ENCODE peak calls at places on chromosomes 16 and 17, in four cellular contexts. One of them, this sample, is unnamed.
A peak's percentile ranks its signal among the peaks of the same experiment; 100 is the strongest.

GRCh38 chr17:28737316-28737715 is 6.5 kb upstream of the TRAF4 start:
- DNase-seq in left ventricle myocardium inferior: no peak
- DNase-seq in uterus: no peak
- DNase-seq in thoracic aorta: no peak
- DNase-seq in this sample: no peak

GRCh38 chr17:17313350-17313991 is 10.3 kb downstream of the NT5M start:
- DNase-seq in uterus: no peak
- DNase-seq in left ventricle myocardium inferior: peak; percentile 31
- DNase-seq in thoracic aorta: no peak
- DNase-seq in this sample: peak; percentile 65

GRCh38 chr17:44788139-44788538 is 29.4 kb downstream of the ADAM11 start:
- DNase-seq in uterus: no peak
- DNase-seq in left ventricle myocardium inferior: no peak
- DNase-seq in thoracic aorta: no peak
- DNase-seq in this sample: no peak

GRCh38 chr17:8096541-8096940 is 9.0 kb upstream of the ALOX12B start:
- DNase-seq in uterus: no peak
- DNase-seq in thoracic aorta: no peak
- DNase-seq in left ventricle myocardium inferior: no peak
- DNase-seq in this sample: no peak

GRCh38 chr16:57798267-57798810 is 4.0 kb downstream of the KIFC3 start:
- DNase-seq in thoracic aorta: no peak
- DNase-seq in uterus: no peak
- DNase-seq in left ventricle myocardium inferior: no peak
- DNase-seq in this sample: no peak

GRCh38 chr16:29029168-29029994 is 44.5 kb downstream of the LAT start:
- DNase-seq in thoracic aorta: peak; percentile 9
- DNase-seq in uterus: peak; percentile 27
- DNase-seq in left ventricle myocardium inferior: no peak
- DNase-seq in this sample: no peak

GRCh38 chr17:33674685-33675084 is 381.6 kb upstream of the ASIC2 start:
- DNase-seq in left ventricle myocardium inferior: peak; percentile 51
- DNase-seq in uterus: peak; percentile 63
- DNase-seq in thoracic aorta: peak; percentile 10
- DNase-seq in this sample: peak; percentile 45

GRCh38 chr17:45384047-45384799 is 48.4 kb downstream of the ARHGAP27 start:
- DNase-seq in left ventricle myocardium inferior: no peak
- DNase-seq in thoracic aorta: no peak
- DNase-seq in uterus: no peak
- DNase-seq in this sample: no peak

GRCh38 chr17:78397681-78398101 is 19.2 kb downstream of the PGS1 start:
- DNase-seq in thoracic aorta: peak; percentile 36
- DNase-seq in uterus: no peak
- DNase-seq in left ventricle myocardium inferior: peak; percentile 56
- DNase-seq in this sample: no peak

GRCh38 chr17:44878627-44879221 is 20.5 kb downstream of the EFTUD2 start:
- DNase-seq in left ventricle myocardium inferior: no peak
- DNase-seq in uterus: no peak
- DNase-seq in thoracic aorta: no peak
- DNase-seq in this sample: no peak

GRCh38 chr16:15498427-15499175 is 64.2 kb downstream of the BMERB1 start:
- DNase-seq in thoracic aorta: no peak
- DNase-seq in uterus: no peak
- DNase-seq in left ventricle myocardium inferior: no peak
- DNase-seq in this sample: no peak

GRCh38 chr16:46947900-46948547 is 25.4 kb downstream of the DNAJA2 start:
- DNase-seq in uterus: no peak
- DNase-seq in thoracic aorta: no peak
- DNase-seq in left ventricle myocardium inferior: no peak
- DNase-seq in this sample: no peak

GRCh38 chr16:14057878-14058382 is 13.2 kb upstream of the MRTFB start:
- DNase-seq in left ventricle myocardium inferior: no peak
- DNase-seq in uterus: peak; percentile 17
- DNase-seq in thoracic aorta: peak; percentile 12
- DNase-seq in this sample: no peak

GRCh38 chr16:22161999-22162657 is at the start of gene SDR42E2:
- DNase-seq in left ventricle myocardium inferior: no peak
- DNase-seq in thoracic aorta: no peak
- DNase-seq in uterus: no peak
- DNase-seq in this sample: no peak

GRCh38 chr17:12231027-12231682 is 210.5 kb downstream of the MAP2K4 start:
- DNase-seq in thoracic aorta: peak; percentile 14
- DNase-seq in left ventricle myocardium inferior: no peak
- DNase-seq in uterus: no peak
- DNase-seq in this sample: no peak

GRCh38 chr17:4782652-4783051 is 3.5 kb downstream of the VMO1 start:
- DNase-seq in left ventricle myocardium inferior: no peak
- DNase-seq in thoracic aorta: no peak
- DNase-seq in uterus: no peak
- DNase-seq in this sample: no peak

GRCh38 chr17:66960623-66961022 is 3.9 kb upstream of the CACNG4 start:
- DNase-seq in thoracic aorta: no peak
- DNase-seq in uterus: no peak
- DNase-seq in left ventricle myocardium inferior: no peak
- DNase-seq in this sample: no peak

GRCh38 chr16:84386044-84386443 is 17.7 kb downstream of the ATP2C2 start:
- DNase-seq in uterus: no peak
- DNase-seq in left ventricle myocardium inferior: no peak
- DNase-seq in thoracic aorta: no peak
- DNase-seq in this sample: no peak

GRCh38 chr17:27471321-27472269 is 15.3 kb downstream of the KSR1 start:
- DNase-seq in thoracic aorta: no peak
- DNase-seq in left ventricle myocardium inferior: no peak
- DNase-seq in uterus: no peak
- DNase-seq in this sample: no peak

GRCh38 chr17:27569257-27569722 is 61.7 kb upstream of the LGALS9 start:
- DNase-seq in thoracic aorta: no peak
- DNase-seq in left ventricle myocardium inferior: no peak
- DNase-seq in uterus: peak; percentile 25
- DNase-seq in this sample: no peak

GRCh38 chr17:21369395-21369794 is 6.8 kb upstream of the KCNJ12 start:
- DNase-seq in uterus: no peak
- DNase-seq in thoracic aorta: no peak
- DNase-seq in left ventricle myocardium inferior: no peak
- DNase-seq in this sample: no peak

GRCh38 chr16:5024632-5025031 is 9.1 kb downstream of the NAGPA start:
- DNase-seq in left ventricle myocardium inferior: no peak
- DNase-seq in thoracic aorta: no peak
- DNase-seq in uterus: no peak
- DNase-seq in this sample: no peak

GRCh38 chr16:61042736-61043135 is 993.5 kb downstream of the CDH8 start:
- DNase-seq in left ventricle myocardium inferior: no peak
- DNase-seq in thoracic aorta: no peak
- DNase-seq in uterus: no peak
- DNase-seq in this sample: no peak

GRCh38 chr16:68480084-68480995 is 32.0 kb upstream of the SMPD3 start:
- DNase-seq in thoracic aorta: no peak
- DNase-seq in uterus: no peak
- DNase-seq in left ventricle myocardium inferior: no peak
- DNase-seq in this sample: no peak

GRCh38 chr17:62614142-62614541 is 13.3 kb upstream of the MRC2 start:
- DNase-seq in thoracic aorta: no peak
- DNase-seq in uterus: no peak
- DNase-seq in left ventricle myocardium inferior: no peak
- DNase-seq in this sample: no peak

GRCh38 chr17:2124391-2124790 is 69.5 kb downstream of the HIC1 start:
- DNase-seq in uterus: no peak
- DNase-seq in left ventricle myocardium inferior: no peak
- DNase-seq in thoracic aorta: no peak
- DNase-seq in this sample: no peak

GRCh38 chr16:53745126-53745525 is 41.2 kb downstream of the FTO start:
- DNase-seq in uterus: no peak
- DNase-seq in left ventricle myocardium inferior: no peak
- DNase-seq in thoracic aorta: no peak
- DNase-seq in this sample: no peak

GRCh38 chr16:51596247-51596646 is 445.2 kb upstream of the SALL1 start:
- DNase-seq in uterus: no peak
- DNase-seq in left ventricle myocardium inferior: no peak
- DNase-seq in thoracic aorta: no peak
- DNase-seq in this sample: no peak

DNA sequence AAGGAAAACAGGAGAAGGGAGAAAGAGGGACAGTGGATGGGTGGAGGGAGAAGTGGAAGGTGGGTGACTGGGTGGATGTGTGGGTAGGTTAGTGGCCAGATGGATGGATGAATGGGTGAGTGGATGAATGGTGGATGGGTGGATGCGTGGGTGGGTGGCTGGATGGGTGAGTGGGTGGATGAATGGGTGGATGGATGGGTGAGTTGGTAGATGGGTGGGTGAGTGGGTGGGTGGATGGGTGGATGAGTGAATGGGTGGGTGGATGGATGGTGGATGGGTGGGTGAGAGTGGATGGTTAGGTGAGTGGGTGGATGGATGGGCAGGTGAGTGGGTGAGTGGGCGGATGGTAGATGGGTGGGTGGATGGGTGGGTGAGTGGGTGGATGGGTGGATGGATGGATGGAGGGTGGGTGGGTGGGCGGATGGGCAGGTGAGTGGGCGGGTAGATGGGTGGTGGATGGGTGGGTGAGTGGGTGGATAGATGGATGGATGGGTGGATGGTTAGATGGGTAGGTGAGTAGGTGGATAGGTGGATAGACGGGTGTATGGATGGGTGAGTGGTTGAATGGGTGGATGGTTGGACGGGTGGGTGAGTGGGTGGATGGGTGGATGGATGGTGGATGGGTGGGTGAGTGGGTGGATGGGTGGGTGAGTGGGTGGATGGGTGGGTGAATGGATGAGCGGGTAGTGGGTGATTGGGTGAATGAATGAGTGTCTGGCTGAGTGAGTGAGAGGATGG is 702 bp upstream of the MARVELD3 start:
- DNase-seq in thoracic aorta: no peak
- DNase-seq in left ventricle myocardium inferior: no peak
- DNase-seq in uterus: no peak
- DNase-seq in this sample: no peak
- H3K4me3 ChIP-seq in thoracic aorta: no peak overlapping the region
- H3K4me3 ChIP-seq in left ventricle myocardium inferior: no peak overlapping the region
- H3K4me3 ChIP-seq in uterus: no peak overlapping the region
- H3K4me3 ChIP-seq in this sample: peak overlapping the region; percentile 85

GRCh38 chr16:81216114-81216513 is 22.4 kb upstream of the BCO1 start:
- DNase-seq in left ventricle myocardium inferior: no peak
- DNase-seq in thoracic aorta: no peak
- DNase-seq in uterus: no peak
- DNase-seq in this sample: no peak

GRCh38 chr16:81212830-81213465 is 25.5 kb upstream of the BCO1 start:
- DNase-seq in left ventricle myocardium inferior: no peak
- DNase-seq in uterus: no peak
- DNase-seq in thoracic aorta: no peak
- DNase-seq in this sample: no peak

GRCh38 chr16:81210807-81211206 is 27.7 kb upstream of the BCO1 start:
- DNase-seq in thoracic aorta: no peak
- DNase-seq in left ventricle myocardium inferior: no peak
- DNase-seq in uterus: no peak
- DNase-seq in this sample: no peak

GRCh38 chr16:81216706-81217105 is 21.8 kb upstream of the BCO1 start:
- DNase-seq in uterus: no peak
- DNase-seq in thoracic aorta: no peak
- DNase-seq in left ventricle myocardium inferior: no peak
- DNase-seq in this sample: peak; percentile 59

DNA sequence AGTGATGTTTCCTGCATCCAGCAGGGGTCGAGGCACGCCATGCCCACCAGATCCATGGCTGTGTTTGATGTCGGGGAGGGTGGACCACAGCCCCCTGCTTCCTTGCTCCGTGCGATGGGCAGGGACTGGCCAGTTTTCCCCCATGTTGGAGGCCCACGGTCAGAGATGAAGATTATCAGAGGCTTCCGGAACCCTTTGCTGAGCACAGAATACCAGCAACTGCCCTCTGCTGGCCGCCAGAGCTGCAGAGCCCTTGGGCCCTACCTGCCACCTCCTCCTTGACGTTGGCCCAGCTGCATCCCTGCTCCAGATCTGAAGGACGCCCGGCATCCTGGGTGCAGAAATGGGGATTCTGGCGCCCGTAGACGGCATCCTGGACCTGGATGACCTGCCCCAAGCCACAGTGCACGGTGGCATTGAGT is 23.7 kb upstream of the BCO1 start:
- DNase-seq in uterus: no peak
- DNase-seq in left ventricle myocardium inferior: no peak
- DNase-seq in thoracic aorta: no peak
- DNase-seq in this sample: peak; percentile 39
- TF ChIP-seq CTCF in uterus: peak; percentile 2
- TF ChIP-seq CTCF in left ventricle myocardium inferior: peak; percentile 47
- TF ChIP-seq CTCF in thoracic aorta: no peak
- TF ChIP-seq CTCF in this sample: peak; percentile 36

GRCh38 chr16:88705076-88705684 is 1.0 kb downstream of the RNF166 start:
- DNase-seq in left ventricle myocardium inferior: no peak
- DNase-seq in thoracic aorta: no peak
- DNase-seq in uterus: no peak
- DNase-seq in this sample: no peak
- H3K4me1 ChIP-seq in left ventricle myocardium inferior: peaks cover 75% of the 10 kb centered on the region
- H3K4me1 ChIP-seq in thoracic aorta: peaks cover 35% of the 10 kb centered on the region
- H3K4me1 ChIP-seq in uterus: peaks cover 5% of the 10 kb centered on the region
- H3K4me1 ChIP-seq in this sample: peaks cover 12% of the 10 kb centered on the region

GRCh38 chr17:15501788-15502187 is 34.4 kb upstream of the CDRT4 start:
- DNase-seq in thoracic aorta: no peak
- DNase-seq in left ventricle myocardium inferior: no peak
- DNase-seq in uterus: no peak
- DNase-seq in this sample: no peak

GRCh38 chr17:15503731-15504130 is 36.3 kb upstream of the CDRT4 start:
- DNase-seq in uterus: no peak
- DNase-seq in left ventricle myocardium inferior: no peak
- DNase-seq in thoracic aorta: no peak
- DNase-seq in this sample: no peak

GRCh38 chr17:15501282-15501681 is 33.9 kb upstream of the CDRT4 start:
- DNase-seq in thoracic aorta: no peak
- DNase-seq in left ventricle myocardium inferior: no peak
- DNase-seq in uterus: no peak
- DNase-seq in this sample: no peak

GRCh38 chr17:15498107-15498506 is 30.7 kb upstream of the CDRT4 start:
- DNase-seq in left ventricle myocardium inferior: no peak
- DNase-seq in thoracic aorta: no peak
- DNase-seq in uterus: no peak
- DNase-seq in this sample: no peak

DNA sequence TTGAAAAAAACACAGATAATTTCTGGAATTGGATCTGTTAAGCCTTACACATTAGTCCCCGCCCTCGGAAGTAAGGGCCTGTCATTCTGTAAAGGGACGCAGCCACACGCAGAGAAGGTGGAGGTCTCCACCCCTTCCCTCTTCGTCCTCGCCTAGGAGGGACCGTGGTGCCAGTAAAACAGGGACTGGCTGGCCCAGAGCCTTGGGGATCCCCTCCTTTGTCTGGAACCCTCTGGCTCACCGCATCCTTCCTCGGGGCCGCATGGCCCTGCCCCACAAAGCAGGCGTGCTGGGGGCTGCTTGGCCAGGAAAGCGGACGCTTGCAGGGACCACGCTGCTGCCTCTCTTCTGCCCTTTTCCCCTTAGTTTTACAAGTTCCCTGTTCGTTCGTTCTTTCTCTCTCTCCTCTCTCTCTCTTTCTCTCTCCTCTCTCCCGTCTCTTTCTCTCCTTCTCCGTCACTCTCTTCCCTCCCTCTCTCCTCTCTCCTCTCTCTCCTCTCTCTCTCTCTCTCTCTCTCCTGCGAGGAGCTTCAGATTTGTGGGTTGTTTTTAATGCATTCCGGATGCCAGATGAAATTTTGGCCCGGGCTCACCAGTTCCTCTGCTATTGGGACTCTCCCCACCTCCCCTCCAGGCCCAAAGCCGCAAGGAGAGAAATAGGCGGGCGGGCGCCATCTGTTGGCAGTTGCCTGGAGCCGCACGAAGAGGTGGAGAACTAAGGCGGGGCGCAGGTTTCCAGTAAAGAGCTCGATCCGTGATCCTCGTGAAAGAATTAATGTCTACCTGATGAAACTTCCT is 35.1 kb upstream of the CDRT4 start:
- DNase-seq in left ventricle myocardium inferior: peak; percentile 90
- DNase-seq in thoracic aorta: peak; percentile 80
- DNase-seq in uterus: peak; percentile 94
- DNase-seq in this sample: peak; percentile 81
- H3K4me3 ChIP-seq in left ventricle myocardium inferior: peak overlapping the region; percentile 60
- H3K4me3 ChIP-seq in thoracic aorta: peak overlapping the region; percentile 72
- H3K4me3 ChIP-seq in uterus: peak overlapping the region; percentile 16
- H3K4me3 ChIP-seq in this sample: no peak overlapping the region

This sample was measured in right lobe of liver.